ENCODE peak calls at places on chromosome 1, in nine cellular contexts. N, K, Z, A, Y, Q, I, O and X are unnamed samples.

GRCh38 chr1:116710326-116711060 is 43.0 kb upstream of the IGSF3 start:
- DNase-seq in N (no peak), K (no peak), Z (no peak), A (no peak), Y (no peak), Q (peak; percentile 2), I (no peak), O (no peak), X (no peak)

GRCh38 chr1:217275617-217276398 is 355.1 kb downstream of the GPATCH2 start:
- DNase-seq in N (no peak), K (peak; percentile 71), Z (peak; percentile 23), A (no peak), Y (no peak), Q (no peak), I (no peak), O (no peak), X (no peak)

GRCh38 chr1:197199923-197200467 is 53.5 kb upstream of the ASPM start:
- DNase-seq in N (no peak), K (peak; percentile 14), Z (no peak), A (peak; percentile 63), Y (no peak), Q (no peak), I (no peak), O (no peak), X (no peak)

GRCh38 chr1:222124602-222125001 is 382.7 kb upstream of the DUSP10 start:
- DNase-seq in N (no peak), K (no peak), Z (no peak), A (peak; percentile 1), Y (no peak), Q (no peak), I (no peak), O (no peak), X (no peak)

GRCh38 chr1:226436855-226437491 is 29.1 kb upstream of the PARP1 start:
- DNase-seq in N (no peak), K (no peak), Z (no peak), A (peak; percentile 87), Y (no peak), Q (no peak), I (no peak), O (peak; percentile 66), X (no peak)

GRCh38 chr1:244460195-244460594 is 878 bp upstream of the CATSPERE start:
- DNase-seq in N (no peak), K (no peak), Z (no peak), A (no peak), Y (no peak), Q (no peak), I (no peak), O (no peak), X (no peak)

GRCh38 chr1:176904057-176904815 is 260.3 kb downstream of the ASTN1 start:
- DNase-seq in N (no peak), K (no peak), Z (no peak), A (peak; percentile 22), Y (no peak), Q (no peak), I (no peak), O (no peak), X (no peak)

GRCh38 chr1:171849245-171849898 is 8.1 kb downstream of the DNM3 start:
- DNase-seq in N (no peak), K (no peak), Z (no peak), A (no peak), Y (no peak), Q (no peak), I (no peak), O (no peak), X (no peak)

GRCh38 chr1:70745199-70745598 is 302.4 kb downstream of the PTGER3 start:
- DNase-seq in N (no peak), K (no peak), Z (peak; percentile 20), A (peak; percentile 1), Y (no peak), Q (no peak), I (no peak), O (no peak), X (no peak)

GRCh38 chr1:48676376-48676775 is 100.3 kb downstream of the BEND5 start:
- DNase-seq in N (no peak), K (no peak), Z (no peak), A (no peak), Y (no peak), Q (no peak), I (no peak), O (no peak), X (no peak)

GRCh38 chr1:167777253-167777618 is 55.5 kb downstream of the MPZL1 start:
- DNase-seq in N (no peak), K (no peak), Z (no peak), A (no peak), Y (no peak), Q (no peak), I (no peak), O (no peak), X (no peak)